ENCODE peak calls at places on chromosome 3, in seven cellular contexts. One of them, this sample, is unnamed. For H3K27me3, the result is how much of the 10 kb centered on the place peaks cover.

GRCh38 chr3:67790043-67790442 is 135.6 kb upstream of the SUCLG2 start:
- DNase-seq in stomach: peak
- DNase-seq in CD4-positive, CD25-positive, alpha-beta regulatory T cell: peak
- DNase-seq in BJ: no peak
- DNase-seq in colonic mucosa: peak
- DNase-seq in sigmoid colon: no peak
- DNase-seq in CD8-positive, alpha-beta memory T cell: peak
- DNase-seq in this sample: no peak

GRCh38 chr3:150544040-150544439 is 2.3 kb downstream of the SERP1 start:
- DNase-seq in stomach: no peak
- DNase-seq in CD4-positive, CD25-positive, alpha-beta regulatory T cell: no peak
- DNase-seq in BJ: peak
- DNase-seq in colonic mucosa: no peak
- DNase-seq in sigmoid colon: no peak
- DNase-seq in CD8-positive, alpha-beta memory T cell: no peak
- DNase-seq in this sample: no peak

GRCh38 chr3:159260049-159260662 is 458.3 kb downstream of the MFSD1 start:
- DNase-seq in stomach: no peak
- DNase-seq in CD4-positive, CD25-positive, alpha-beta regulatory T cell: peak
- DNase-seq in BJ: no peak
- DNase-seq in colonic mucosa: peak
- DNase-seq in sigmoid colon: no peak
- DNase-seq in CD8-positive, alpha-beta memory T cell: peak
- DNase-seq in this sample: peak

GRCh38 chr3:44136421-44136820 is 105.3 kb upstream of the TOPAZ1 start:
- DNase-seq in stomach: no peak
- DNase-seq in CD4-positive, CD25-positive, alpha-beta regulatory T cell: no peak
- DNase-seq in BJ: no peak
- DNase-seq in colonic mucosa: no peak
- DNase-seq in sigmoid colon: no peak
- DNase-seq in CD8-positive, alpha-beta memory T cell: no peak
- DNase-seq in this sample: no peak

GRCh38 chr3:192841428-192841827 is 76.2 kb downstream of the MB21D2 start:
- DNase-seq in stomach: no peak
- DNase-seq in CD4-positive, CD25-positive, alpha-beta regulatory T cell: no peak
- DNase-seq in BJ: no peak
- DNase-seq in colonic mucosa: no peak
- DNase-seq in sigmoid colon: no peak
- DNase-seq in CD8-positive, alpha-beta memory T cell: no peak
- DNase-seq in this sample: no peak

GRCh38 chr3:52469001-52469400 is 13.6 kb downstream of the NISCH start:
- DNase-seq in stomach: no peak
- DNase-seq in CD4-positive, CD25-positive, alpha-beta regulatory T cell: no peak
- DNase-seq in BJ: no peak
- DNase-seq in colonic mucosa: no peak
- DNase-seq in sigmoid colon: no peak
- DNase-seq in CD8-positive, alpha-beta memory T cell: no peak
- DNase-seq in this sample: no peak

GRCh38 chr3:72086712-72087093 is 301.8 kb upstream of the PROK2 start:
- DNase-seq in stomach: no peak
- DNase-seq in CD4-positive, CD25-positive, alpha-beta regulatory T cell: no peak
- DNase-seq in BJ: no peak
- DNase-seq in colonic mucosa: no peak
- DNase-seq in sigmoid colon: no peak
- DNase-seq in CD8-positive, alpha-beta memory T cell: no peak
- DNase-seq in this sample: no peak

GRCh38 chr3:9820944-9821343 is 10.9 kb downstream of the TTLL3 start:
- DNase-seq in stomach: no peak
- DNase-seq in CD4-positive, CD25-positive, alpha-beta regulatory T cell: peak
- DNase-seq in BJ: no peak
- DNase-seq in colonic mucosa: no peak
- DNase-seq in sigmoid colon: no peak
- DNase-seq in CD8-positive, alpha-beta memory T cell: no peak
- DNase-seq in this sample: no peak

GRCh38 chr3:67292356-67293225 is 294.5 kb downstream of the KBTBD8 start:
- DNase-seq in stomach: peak
- DNase-seq in CD4-positive, CD25-positive, alpha-beta regulatory T cell: no peak
- DNase-seq in BJ: no peak
- DNase-seq in colonic mucosa: peak
- DNase-seq in sigmoid colon: no peak
- DNase-seq in CD8-positive, alpha-beta memory T cell: no peak
- DNase-seq in this sample: no peak

GRCh38 chr3:129636082-129636481 is 29.6 kb upstream of the PLXND1 start:
- DNase-seq in stomach: no peak
- DNase-seq in CD4-positive, CD25-positive, alpha-beta regulatory T cell: no peak
- DNase-seq in BJ: no peak
- DNase-seq in colonic mucosa: no peak
- DNase-seq in sigmoid colon: no peak
- DNase-seq in CD8-positive, alpha-beta memory T cell: no peak
- DNase-seq in this sample: no peak

GRCh38 chr3:107574650-107575049 is 51.9 kb downstream of the BBX start:
- DNase-seq in stomach: no peak
- DNase-seq in CD4-positive, CD25-positive, alpha-beta regulatory T cell: peak
- DNase-seq in BJ: no peak
- DNase-seq in colonic mucosa: no peak
- DNase-seq in sigmoid colon: no peak
- DNase-seq in CD8-positive, alpha-beta memory T cell: no peak
- DNase-seq in this sample: no peak

DNA sequence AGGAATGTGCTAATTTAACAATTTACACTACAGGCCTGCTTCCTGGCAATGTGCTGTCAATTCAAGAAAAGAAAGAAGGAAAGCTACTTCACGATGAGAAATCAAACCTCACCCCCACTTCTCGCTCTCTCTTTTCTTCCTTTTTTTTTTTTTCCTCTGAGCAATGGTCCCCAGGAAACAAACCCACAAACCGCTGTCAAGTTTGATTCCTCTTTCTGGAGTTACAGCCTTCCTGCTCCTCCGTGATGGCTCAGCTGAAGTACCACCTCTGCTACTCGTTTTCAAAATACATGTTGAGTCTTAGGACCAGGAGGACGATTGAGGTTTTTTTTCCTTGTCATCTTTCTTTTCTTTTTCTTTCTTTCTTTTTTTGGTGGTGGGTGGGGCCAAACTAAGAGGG is 3.4 kb upstream of the TRIM71 start:
- DNase-seq in stomach: no peak
- DNase-seq in CD4-positive, CD25-positive, alpha-beta regulatory T cell: no peak
- DNase-seq in BJ: no peak
- DNase-seq in colonic mucosa: no peak
- DNase-seq in sigmoid colon: no peak
- DNase-seq in CD8-positive, alpha-beta memory T cell: no peak
- DNase-seq in this sample: no peak
- H3K27me3 ChIP-seq in stomach: under half
- H3K27me3 ChIP-seq in CD4-positive, CD25-positive, alpha-beta regulatory T cell: under half
- H3K27me3 ChIP-seq in BJ: under half
- H3K27me3 ChIP-seq in colonic mucosa: under half
- H3K27me3 ChIP-seq in sigmoid colon: under half
- H3K27me3 ChIP-seq in CD8-positive, alpha-beta memory T cell: under half
- H3K27me3 ChIP-seq in this sample: under half

GRCh38 chr3:38907426-38907825 is 91.4 kb upstream of the SCN10A start:
- DNase-seq in stomach: no peak
- DNase-seq in CD4-positive, CD25-positive, alpha-beta regulatory T cell: no peak
- DNase-seq in BJ: no peak
- DNase-seq in colonic mucosa: no peak
- DNase-seq in sigmoid colon: no peak
- DNase-seq in CD8-positive, alpha-beta memory T cell: no peak
- DNase-seq in this sample: no peak
- H3K27me3 ChIP-seq in stomach: under half
- H3K27me3 ChIP-seq in CD4-positive, CD25-positive, alpha-beta regulatory T cell: under half
- H3K27me3 ChIP-seq in BJ: under half
- H3K27me3 ChIP-seq in colonic mucosa: under half
- H3K27me3 ChIP-seq in sigmoid colon: under half
- H3K27me3 ChIP-seq in CD8-positive, alpha-beta memory T cell: under half
- H3K27me3 ChIP-seq in this sample: under half

DNA sequence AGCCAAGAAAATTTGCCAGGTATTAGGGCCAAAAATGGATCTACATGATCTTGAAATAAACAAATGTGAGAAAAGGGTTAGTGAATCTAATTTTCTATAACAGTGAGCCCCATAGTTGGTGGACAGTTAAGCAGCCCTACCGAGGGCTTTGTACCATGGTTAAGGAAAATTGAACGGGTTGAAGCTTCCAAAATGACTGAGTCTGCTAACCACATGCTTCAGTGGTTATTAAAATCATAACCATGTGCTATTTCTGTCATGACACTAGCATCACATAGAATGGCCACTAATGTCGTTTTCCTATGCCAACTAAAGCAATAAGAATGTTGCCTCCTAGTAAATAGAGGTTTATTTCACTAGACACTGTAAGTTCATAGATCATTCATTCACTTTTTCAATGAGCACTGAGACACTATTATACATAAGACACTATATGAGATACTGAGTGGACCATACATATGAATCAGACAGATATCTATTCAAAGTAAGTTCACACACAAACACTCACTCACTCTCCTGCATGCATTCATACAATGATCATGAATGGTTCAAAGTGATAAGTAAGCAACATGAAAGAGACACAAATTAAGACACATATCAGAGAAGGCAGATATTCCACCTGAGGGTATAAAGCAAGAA is 4.3 kb downstream of the SST start:
- DNase-seq in stomach: no peak
- DNase-seq in CD4-positive, CD25-positive, alpha-beta regulatory T cell: no peak
- DNase-seq in BJ: no peak
- DNase-seq in colonic mucosa: no peak
- DNase-seq in sigmoid colon: no peak
- DNase-seq in CD8-positive, alpha-beta memory T cell: no peak
- DNase-seq in this sample: no peak
- H3K27me3 ChIP-seq in stomach: under half
- H3K27me3 ChIP-seq in CD4-positive, CD25-positive, alpha-beta regulatory T cell: under half
- H3K27me3 ChIP-seq in BJ: under half
- H3K27me3 ChIP-seq in colonic mucosa: under half
- H3K27me3 ChIP-seq in sigmoid colon: under half
- H3K27me3 ChIP-seq in CD8-positive, alpha-beta memory T cell: under half
- H3K27me3 ChIP-seq in this sample: under half

DNA sequence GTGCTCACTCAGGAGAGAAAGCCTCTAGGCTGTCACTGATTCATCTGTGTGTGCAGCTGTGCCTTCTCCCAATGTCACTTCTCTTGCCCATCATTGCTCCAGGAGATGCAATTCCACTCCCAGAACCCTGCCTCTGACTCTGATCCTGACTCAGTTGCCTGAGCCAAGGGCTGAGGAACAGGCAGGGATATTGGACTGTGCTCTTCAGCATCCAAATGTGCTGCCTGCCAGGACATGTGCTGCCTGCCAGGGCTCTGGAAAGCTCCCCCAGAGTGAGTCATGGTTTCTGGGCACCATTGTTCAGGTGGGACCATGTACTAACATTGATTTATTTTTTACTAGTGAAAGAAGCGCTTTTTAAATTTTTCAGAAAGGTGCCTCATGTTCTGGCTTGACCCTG is 71.0 kb downstream of the TRIM42 start:
- DNase-seq in stomach: no peak
- DNase-seq in CD4-positive, CD25-positive, alpha-beta regulatory T cell: no peak
- DNase-seq in BJ: no peak
- DNase-seq in colonic mucosa: no peak
- DNase-seq in sigmoid colon: no peak
- DNase-seq in CD8-positive, alpha-beta memory T cell: no peak
- DNase-seq in this sample: no peak
- H3K27me3 ChIP-seq in stomach: under half
- H3K27me3 ChIP-seq in CD4-positive, CD25-positive, alpha-beta regulatory T cell: under half
- H3K27me3 ChIP-seq in BJ: under half
- H3K27me3 ChIP-seq in colonic mucosa: under half
- H3K27me3 ChIP-seq in sigmoid colon: under half
- H3K27me3 ChIP-seq in CD8-positive, alpha-beta memory T cell: under half
- H3K27me3 ChIP-seq in this sample: under half

DNA sequence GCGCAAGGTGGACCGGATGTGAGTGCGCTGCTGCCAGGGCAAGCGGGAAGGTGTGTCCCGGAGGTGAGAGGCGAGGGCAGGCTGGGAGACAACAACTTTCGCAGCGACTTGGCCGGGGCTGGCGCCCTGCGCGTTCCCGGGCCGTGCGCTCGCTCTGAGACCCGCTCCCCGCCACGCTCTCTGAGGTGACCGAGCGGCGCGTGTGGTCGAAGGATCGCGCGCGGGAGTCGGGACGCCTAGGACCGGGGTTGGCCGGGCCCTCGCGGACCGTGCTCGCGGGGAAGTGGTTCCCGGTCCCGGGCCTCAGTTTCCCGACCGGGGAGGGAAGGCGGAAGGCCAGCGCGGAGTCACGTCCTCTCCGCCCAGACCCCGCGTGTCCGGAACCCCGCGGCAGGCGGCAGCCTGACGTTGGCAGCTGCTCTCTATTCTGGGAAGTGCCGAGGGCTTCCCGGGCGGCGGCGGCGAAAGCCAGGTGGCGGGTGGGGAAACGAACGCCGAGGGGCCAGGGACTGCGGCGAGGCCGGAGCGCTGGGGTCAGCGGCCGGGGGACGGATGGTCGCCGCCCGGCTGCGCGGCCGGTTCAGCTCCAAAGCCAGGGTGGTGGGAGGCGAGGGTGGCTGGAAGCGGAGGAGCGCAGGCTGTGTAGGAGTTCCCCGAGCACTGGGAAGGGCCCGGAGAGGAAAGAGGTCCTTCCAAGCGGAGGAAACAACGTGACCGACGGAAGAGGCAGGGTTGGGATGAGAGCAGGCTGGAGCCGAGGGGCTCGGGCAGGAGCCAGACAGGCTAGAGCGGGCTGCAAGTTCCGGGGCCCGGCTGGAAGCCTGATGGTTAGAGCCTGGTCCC is 1.0 kb upstream of the IGF2BP2 start:
- DNase-seq in stomach: peak
- DNase-seq in CD4-positive, CD25-positive, alpha-beta regulatory T cell: peak
- DNase-seq in BJ: no peak
- DNase-seq in colonic mucosa: peak
- DNase-seq in sigmoid colon: peak
- DNase-seq in CD8-positive, alpha-beta memory T cell: no peak
- DNase-seq in this sample: no peak
- H3K27me3 ChIP-seq in stomach: under half
- H3K27me3 ChIP-seq in CD4-positive, CD25-positive, alpha-beta regulatory T cell: under half
- H3K27me3 ChIP-seq in BJ: under half
- H3K27me3 ChIP-seq in colonic mucosa: under half
- H3K27me3 ChIP-seq in sigmoid colon: half or more
- H3K27me3 ChIP-seq in CD8-positive, alpha-beta memory T cell: under half
- H3K27me3 ChIP-seq in this sample: under half

DNA sequence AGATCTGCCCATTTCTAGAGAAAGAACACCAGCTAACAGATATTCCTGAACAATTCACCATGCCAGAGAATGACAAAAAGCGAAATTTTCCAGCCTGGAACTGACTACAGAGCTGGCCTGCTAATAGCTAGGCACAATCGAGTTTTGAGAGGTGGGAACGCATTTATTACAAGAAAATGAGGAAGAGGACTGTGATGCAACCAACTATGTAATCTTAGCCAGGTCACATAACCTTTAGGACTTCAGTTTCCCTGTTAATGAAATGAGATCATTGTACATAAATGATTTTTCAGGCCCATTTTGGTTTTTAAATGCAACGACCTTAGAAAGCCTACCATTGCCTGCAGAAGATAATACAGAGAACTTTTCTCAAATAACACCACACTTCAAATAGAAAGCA is 72.1 kb upstream of the SETMAR start:
- DNase-seq in stomach: no peak
- DNase-seq in CD4-positive, CD25-positive, alpha-beta regulatory T cell: no peak
- DNase-seq in BJ: no peak
- DNase-seq in colonic mucosa: no peak
- DNase-seq in sigmoid colon: no peak
- DNase-seq in CD8-positive, alpha-beta memory T cell: no peak
- DNase-seq in this sample: no peak
- H3K27me3 ChIP-seq in stomach: under half
- H3K27me3 ChIP-seq in CD4-positive, CD25-positive, alpha-beta regulatory T cell: under half
- H3K27me3 ChIP-seq in BJ: under half
- H3K27me3 ChIP-seq in colonic mucosa: under half
- H3K27me3 ChIP-seq in sigmoid colon: under half
- H3K27me3 ChIP-seq in CD8-positive, alpha-beta memory T cell: under half
- H3K27me3 ChIP-seq in this sample: under half

This sample was measured in breast epithelium.